ENCODE peak calls at places on chromosome 1, in seven cellular contexts. U is M059J, V is cardiac muscle cell, D is AG20443, X is posterior cingulate gyrus, Q is caudate nucleus, A is hippocampal formation. H is an unnamed sample.

GRCh38 chr1:19799877-19800804 is at the start of gene TMCO4:
- DNase-seq in U (peak; percentile 95), V (peak; percentile 72), D (peak; percentile 71), X (no peak), Q (no peak), A (no peak), H (no peak)

GRCh38 chr1:17520041-17520440 is 19.5 kb upstream of the ARHGEF10L start:
- DNase-seq in U (peak; percentile 67), V (no peak), D (no peak), X (no peak), Q (no peak), A (no peak), H (no peak)

GRCh38 chr1:185531838-185532237 is 202.4 kb upstream of the HMCN1 start:
- DNase-seq in U (no peak), V (no peak), D (no peak), X (no peak), Q (no peak), A (no peak), H (no peak)

GRCh38 chr1:23984417-23985186 is 4.5 kb upstream of the SRSF10 start:
- DNase-seq in U (peak; percentile 20), V (peak; percentile 84), D (no peak), X (no peak), Q (no peak), A (no peak), H (no peak)

GRCh38 chr1:62912028-62912638 is 128.2 kb downstream of the ATG4C start:
- DNase-seq in U (peak; percentile 14), V (peak; percentile 35), D (peak; percentile 46), X (no peak), Q (no peak), A (no peak), H (peak; percentile 28)

GRCh38 chr1:19768321-19769210 is 31.1 kb downstream of the TMCO4 start:
- DNase-seq in U (no peak), V (no peak), D (no peak), X (no peak), Q (no peak), A (no peak), H (no peak)

GRCh38 chr1:97050501-97050900 is 328.9 kb downstream of the PTBP2 start:
- DNase-seq in U (peak; percentile 33), V (peak; percentile 76), D (no peak), X (no peak), Q (no peak), A (no peak), H (peak; percentile 1)

GRCh38 chr1:36612881-36613280 is 130.2 kb upstream of the CSF3R start:
- DNase-seq in U (no peak), V (no peak), D (no peak), X (no peak), Q (no peak), A (no peak), H (no peak)

GRCh38 chr1:221039616-221040015 is 160.4 kb downstream of the HLX start:
- DNase-seq in U (peak; percentile 77), V (no peak), D (peak; percentile 51), X (no peak), Q (no peak), A (no peak), H (no peak)

GRCh38 chr1:209190591-209191241 is 392.8 kb upstream of the CAMK1G start:
- DNase-seq in U (peak; percentile 71), V (peak; percentile 62), D (peak; percentile 35), X (no peak), Q (no peak), A (peak; percentile 38), H (peak; percentile 16)

GRCh38 chr1:167118188-167118587 is 24.3 kb downstream of the STYXL2 start:
- DNase-seq in U (no peak), V (no peak), D (no peak), X (no peak), Q (no peak), A (no peak), H (no peak)

GRCh38 chr1:227766015-227766634 is 30.9 kb downstream of the SNAP47 start:
- DNase-seq in U (peak; percentile 91), V (no peak), D (no peak), X (peak; percentile 70), Q (peak; percentile 31), A (no peak), H (no peak)

GRCh38 chr1:229139320-229139719 is 131.6 kb upstream of the RAB4A start:
- DNase-seq in U (peak; percentile 6), V (no peak), D (no peak), X (no peak), Q (no peak), A (no peak), H (no peak)

GRCh38 chr1:204578867-204579664 is 62.9 kb downstream of the MDM4 start:
- DNase-seq in U (peak; percentile 21), V (peak; percentile 69), D (peak; percentile 56), X (peak; percentile 70), Q (no peak), A (no peak), H (no peak)

GRCh38 chr1:110050602-110051261 is 16.3 kb downstream of the STRIP1 start:
- DNase-seq in U (no peak), V (no peak), D (peak; percentile 69), X (peak; percentile 44), Q (no peak), A (no peak), H (no peak)

GRCh38 chr1:226276077-226276682 is 32.8 kb downstream of the LIN9 start:
- DNase-seq in U (no peak), V (no peak), D (no peak), X (no peak), Q (no peak), A (no peak), H (no peak)

GRCh38 chr1:69915347-69915746 is 290.0 kb downstream of the LRRC40 start:
- DNase-seq in U (peak; percentile 22), V (peak; percentile 71), D (no peak), X (no peak), Q (no peak), A (no peak), H (no peak)

GRCh38 chr1:48071513-48071912 is 74.3 kb upstream of the TRABD2B start:
- DNase-seq in U (no peak), V (no peak), D (no peak), X (no peak), Q (no peak), A (no peak), H (no peak)

GRCh38 chr1:4653796-4654715 is at the start of gene AJAP1:
- DNase-seq in U (no peak), V (no peak), D (peak; percentile 29), X (peak; percentile 95), Q (no peak), A (peak; percentile 59), H (no peak)

GRCh38 chr1:203287109-203287893 is 18.0 kb upstream of the BTG2 start:
- DNase-seq in U (no peak), V (peak; percentile 71), D (no peak), X (no peak), Q (no peak), A (peak; percentile 37), H (no peak)

GRCh38 chr1:97337250-97338030 is 583.4 kb downstream of the DPYD start:
- DNase-seq in U (peak; percentile 59), V (no peak), D (no peak), X (no peak), Q (no peak), A (no peak), H (no peak)

GRCh38 chr1:234932506-234932905 is 196.1 kb downstream of the TOMM20 start:
- DNase-seq in U (no peak), V (no peak), D (no peak), X (no peak), Q (no peak), A (no peak), H (no peak)

GRCh38 chr1:40153073-40153770 is 8.0 kb upstream of the RLF start:
- DNase-seq in U (peak; percentile 57), V (peak; percentile 79), D (peak; percentile 33), X (no peak), Q (no peak), A (no peak), H (no peak)

GRCh38 chr1:12230549-12231275 is 882 bp downstream of the VPS13D start:
- DNase-seq in U (peak; percentile 55), V (peak; percentile 35), D (peak; percentile 84), X (peak; percentile 87), Q (no peak), A (no peak), H (peak; percentile 9)

H was measured in NCI-H460.